ENCODE peak calls at places on chromosomes 12 and 14, in eight cellular contexts. M is cardiac fibroblast; S is activated CD4-positive, CD25-positive, alpha-beta regulatory T cell; L is T follicular helper cell; I is activated T-helper 1 cell treated with Interleukin-2 at 50 U/mL for 16 hours; Q is neuronal stem cell; D is hypothalamus; U is G401. X is an unnamed sample.

GRCh38 chr14:32590157-32590556 is 261.1 kb downstream of the AKAP6 start:
- DNase-seq in M (no peak), S (no peak), L (no peak), I (no peak), Q (no peak), D (no peak), U (no peak), X (no peak)

GRCh38 chr14:93906341-93907329 is 20.5 kb upstream of the FAM181A start:
- DNase-seq in M (peak; percentile 31), S (no peak), L (peak; percentile 33), I (peak; percentile 7), Q (peak; percentile 57), D (no peak), U (peak; percentile 74), X (peak; percentile 85)

GRCh38 chr12:19885092-19885813 is 446.0 kb downstream of the AEBP2 start:
- DNase-seq in M (peak; percentile 81), S (no peak), L (no peak), I (no peak), Q (no peak), D (no peak), U (peak; percentile 26), X (no peak)

GRCh38 chr12:13198921-13199320 is 2.4 kb downstream of the EMP1 start:
- DNase-seq in M (peak; percentile 80), S (no peak), L (no peak), I (no peak), Q (no peak), D (no peak), U (no peak), X (no peak)

GRCh38 chr12:93974252-93974651 is 174.1 kb upstream of the PLXNC1 start:
- DNase-seq in M (no peak), S (no peak), L (no peak), I (no peak), Q (no peak), D (no peak), U (no peak), X (no peak)

GRCh38 chr12:79155703-79156102 is 291.1 kb downstream of the SYT1 start:
- DNase-seq in M (peak; percentile 45), S (no peak), L (no peak), I (no peak), Q (no peak), D (no peak), U (no peak), X (no peak)

GRCh38 chr12:57454213-57454565 is 918 bp upstream of the INHBE start:
- DNase-seq in M (no peak), S (no peak), L (no peak), I (no peak), Q (no peak), D (no peak), U (no peak), X (no peak)

GRCh38 chr12:2498961-2499500 is 295.7 kb upstream of the FKBP4 start:
- DNase-seq in M (no peak), S (no peak), L (no peak), I (no peak), Q (no peak), D (no peak), U (peak; percentile 92), X (no peak)

GRCh38 chr14:99213101-99213500 is 58.9 kb downstream of the BCL11B start:
- DNase-seq in M (no peak), S (no peak), L (peak; percentile 43), I (no peak), Q (no peak), D (no peak), U (no peak), X (peak; percentile 83)

GRCh38 chr12:96989916-96990315 is 82.9 kb downstream of the NEDD1 start:
- DNase-seq in M (no peak), S (no peak), L (no peak), I (no peak), Q (peak; percentile 57), D (no peak), U (no peak), X (no peak)

GRCh38 chr12:30805959-30806358 is 51.2 kb upstream of the CAPRIN2 start:
- DNase-seq in M (no peak), S (no peak), L (no peak), I (no peak), Q (no peak), D (no peak), U (no peak), X (no peak)

GRCh38 chr14:92510972-92511371 is 2.6 kb upstream of the RIN3 start:
- DNase-seq in M (no peak), S (no peak), L (no peak), I (no peak), Q (no peak), D (no peak), U (no peak), X (no peak)

GRCh38 chr14:37824936-37825698 is 229.7 kb downstream of the TTC6 start:
- DNase-seq in M (no peak), S (no peak), L (no peak), I (no peak), Q (no peak), D (no peak), U (no peak), X (no peak)

GRCh38 chr14:32077081-32078029 is at the start of gene ARHGAP5:
- DNase-seq in M (peak; percentile 33), S (peak; percentile 66), L (peak; percentile 65), I (peak; percentile 64), Q (peak; percentile 67), D (peak; percentile 56), U (no peak), X (peak; percentile 91)

GRCh38 chr12:132560831-132561783 is 49.3 kb downstream of the LRCOL1 start:
- DNase-seq in M (peak; percentile 61), S (peak; percentile 54), L (peak; percentile 54), I (peak; percentile 46), Q (peak; percentile 78), D (no peak), U (peak; percentile 52), X (peak; percentile 89)

GRCh38 chr12:78392918-78393317 is 471.7 kb upstream of the SYT1 start:
- DNase-seq in M (peak; percentile 20), S (no peak), L (no peak), I (no peak), Q (no peak), D (no peak), U (peak; percentile 88), X (no peak)

GRCh38 chr14:60656755-60657608 is 7.7 kb upstream of the SIX1 start:
- DNase-seq in M (peak; percentile 76), S (no peak), L (no peak), I (no peak), Q (peak; percentile 68), D (no peak), U (no peak), X (peak; percentile 63)

GRCh38 chr14:101232340-101233015 is 328.8 kb upstream of the DIO3 start:
- DNase-seq in M (no peak), S (no peak), L (no peak), I (no peak), Q (no peak), D (no peak), U (no peak), X (no peak)

GRCh38 chr14:49366416-49366815 is 219.8 kb downstream of the RPS29 start:
- DNase-seq in M (no peak), S (no peak), L (no peak), I (no peak), Q (no peak), D (no peak), U (no peak), X (no peak)

GRCh38 chr12:67451206-67451605 is 182.0 kb downstream of the CAND1 start:
- DNase-seq in M (no peak), S (no peak), L (no peak), I (no peak), Q (no peak), D (no peak), U (no peak), X (no peak)

GRCh38 chr12:53208877-53209463 is 1.9 kb upstream of the ITGB7 start:
- DNase-seq in M (no peak), S (no peak), L (no peak), I (no peak), Q (no peak), D (no peak), U (no peak), X (no peak)

GRCh38 chr14:20632448-20632830 is 9.1 kb downstream of the OR6S1 start:
- DNase-seq in M (no peak), S (no peak), L (no peak), I (no peak), Q (no peak), D (no peak), U (no peak), X (peak; percentile 64)

GRCh38 chr12:29732211-29732992 is 51.3 kb downstream of the TMTC1 start:
- DNase-seq in M (peak; percentile 62), S (no peak), L (no peak), I (no peak), Q (no peak), D (no peak), U (no peak), X (no peak)

GRCh38 chr14:32669416-32669815 is 269.3 kb upstream of the NPAS3 start:
- DNase-seq in M (no peak), S (no peak), L (no peak), I (no peak), Q (no peak), D (no peak), U (no peak), X (no peak)

GRCh38 chr14:103214461-103214958 is 91.2 kb downstream of the TNFAIP2 start:
- DNase-seq in M (no peak), S (no peak), L (no peak), I (no peak), Q (no peak), D (no peak), U (no peak), X (no peak)